ENCODE peak calls at places on chromosomes 4 and X, in six cellular contexts. B is right atrium auricular region, U is germinal center, X is stromal cell of bone marrow, T is Right ventricle myocardium superior, A is uterus. J is an unnamed sample.

GRCh38 chrX:120660638-120661037 is 30.8 kb upstream of the C1GALT1C1 start:
- DNase-seq in B (no peak), U (no peak), A (no peak), T (no peak), X (no peak), J (no peak)

GRCh38 chr4:156496797-156497196 is 474.8 kb downstream of the PDGFC start:
- DNase-seq in X (peak), B (no peak), A (no peak), U (no peak), T (no peak), J (peak)

GRCh38 chr4:16199132-16199531 is 27.1 kb downstream of the TAPT1 start:
- DNase-seq in T (no peak), B (no peak), U (no peak), X (no peak), A (no peak), J (peak)

GRCh38 chr4:20532096-20532495 is 168.2 kb upstream of the PACRGL start:
- DNase-seq in U (no peak), B (no peak), A (no peak), T (no peak), X (no peak), J (no peak)

GRCh38 chr4:109816082-109816442 is 500 bp downstream of the GAR1 start:
- DNase-seq in B (no peak), T (no peak), U (peak), X (no peak), A (no peak), J (no peak)

GRCh38 chr4:23036503-23036902 is 343.8 kb downstream of the GBA3 start:
- DNase-seq in T (no peak), B (no peak), A (no peak), U (no peak), X (no peak), J (no peak)

GRCh38 chr4:3531306-3531886 is 826 bp downstream of the LRPAP1 start:
- DNase-seq in B (no peak), A (no peak), T (no peak), U (peak), X (no peak), J (no peak)

GRCh38 chr4:11446156-11446811 is 17.6 kb upstream of the HS3ST1 start:
- DNase-seq in X (peak), B (no peak), A (no peak), T (no peak), U (no peak), J (no peak)

GRCh38 chrX:49880668-49881067 is 1.4 kb downstream of the USP27X start:
- DNase-seq in U (no peak), X (no peak), T (no peak), B (no peak), A (no peak), J (no peak)

GRCh38 chrX:10990418-10990817 is 120.7 kb upstream of the HCCS start:
- DNase-seq in B (no peak), X (no peak), U (no peak), A (no peak), T (no peak), J (no peak)

GRCh38 chr4:31539279-31540074 is 819.3 kb downstream of the PCDH7 start:
- DNase-seq in T (peak), U (no peak), B (no peak), X (no peak), A (no peak), J (peak)

GRCh38 chr4:163731071-163731470 is 236.6 kb downstream of the TMA16 start:
- DNase-seq in A (no peak), U (no peak), X (no peak), T (no peak), B (no peak), J (no peak)

GRCh38 chrX:87140800-87141483 is 376.7 kb upstream of the KLHL4 start:
- DNase-seq in A (no peak), X (no peak), B (no peak), T (no peak), U (no peak), J (no peak)

GRCh38 chrX:48493890-48494364 is 14.9 kb upstream of the PORCN start:
- DNase-seq in U (no peak), T (no peak), A (no peak), X (no peak), B (no peak), J (no peak)

GRCh38 chr4:3257691-3258482 is 8.9 kb downstream of the MSANTD1 start:
- DNase-seq in X (peak), A (no peak), T (peak), B (no peak), U (peak), J (no peak)

GRCh38 chr4:89129080-89129640 is 17.8 kb downstream of the TIGD2 start:
- DNase-seq in X (no peak), T (no peak), A (no peak), U (no peak), B (no peak), J (peak)

GRCh38 chrX:31201503-31201902 is 129.7 kb upstream of the FTHL17 start:
- DNase-seq in B (no peak), U (no peak), X (no peak), A (no peak), T (no peak), J (no peak)

GRCh38 chrX:78922754-78923153 is 22.4 kb upstream of the P2RY10 start:
- DNase-seq in T (no peak), A (no peak), X (no peak), U (no peak), B (no peak), J (no peak)

GRCh38 chr4:156888762-156889161 is 82.8 kb downstream of the PDGFC start:
- DNase-seq in T (no peak), A (no peak), B (no peak), X (peak), U (no peak), J (peak)

GRCh38 chrX:48045410-48046311 is 25.8 kb downstream of the ZNF630 start:
- DNase-seq in T (peak), B (no peak), X (peak), A (peak), U (no peak), J (no peak)

GRCh38 chrX:115949900-115950822 is 220.4 kb upstream of the AGTR2 start:
- DNase-seq in B (no peak), A (peak), X (no peak), U (no peak), T (no peak), J (no peak)

GRCh38 chr4:75048208-75048879 is 115.4 kb downstream of the PARM1 start:
- DNase-seq in U (no peak), T (no peak), A (no peak), X (no peak), B (no peak), J (no peak)

GRCh38 chr4:123783091-123783765 is 386.6 kb downstream of the SPRY1 start:
- DNase-seq in T (no peak), U (no peak), X (no peak), A (no peak), B (no peak), J (no peak)

GRCh38 chr4:53905935-53906377 is 158.4 kb downstream of the CHIC2 start:
- DNase-seq in A (peak), U (no peak), T (peak), B (no peak), X (peak), J (peak)

GRCh38 chrX:134177527-134177926 is 59.5 kb upstream of the CCDC160 start:
- DNase-seq in U (no peak), B (no peak), X (no peak), A (no peak), T (no peak), J (no peak)

GRCh38 chr4:1305781-1306455 is 16.2 kb downstream of the MAEA start:
- DNase-seq in X (no peak), B (no peak), T (peak), U (no peak), A (no peak), J (no peak)

GRCh38 chrX:39836802-39837420 is 260.8 kb downstream of the BCOR start:
- DNase-seq in X (no peak), B (no peak), T (no peak), U (no peak), A (no peak), J (no peak)

GRCh38 chr4:120895554-120895953 is 27.0 kb downstream of the PRDM5 start:
- DNase-seq in U (no peak), X (no peak), T (no peak), A (no peak), B (no peak), J (no peak)

GRCh38 chrX:48580662-48581061 is 6.4 kb downstream of the RBM3 start:
- DNase-seq in A (no peak), B (no peak), X (no peak), U (no peak), T (no peak), J (no peak)

GRCh38 chr4:52201705-52202104 is 150.6 kb downstream of the SPATA18 start:
- DNase-seq in B (no peak), T (no peak), U (no peak), A (no peak), X (no peak), J (no peak)

GRCh38 chr4:158914178-158914577 is 145.4 kb downstream of the FNIP2 start:
- DNase-seq in U (no peak), B (no peak), X (peak), A (no peak), T (no peak), J (peak)

GRCh38 chr4:17168571-17168970 is 270.1 kb upstream of the LDB2 start:
- DNase-seq in T (no peak), A (peak), B (no peak), X (peak), U (no peak), J (peak)

GRCh38 chr4:57064120-57064519 is 46.1 kb downstream of the IGFBP7 start:
- DNase-seq in B (no peak), U (no peak), A (no peak), X (no peak), T (no peak), J (no peak)

GRCh38 chrX:65821721-65822496 is 154.5 kb downstream of the MSN start:
- DNase-seq in U (no peak), X (no peak), B (no peak), A (no peak), T (peak), J (no peak)

J was measured in astrocyte of the cerebellum.